ENCODE peak calls at places on chromosomes 13 and 19, in six cellular contexts. Z, U, B, K, T and E are unnamed samples.

GRCh38 chr13:42894765-42895181 is 97.3 kb downstream of the EPSTI1 start:
- DNase-seq in Z (no peak), U (peak; percentile 58), B (no peak), K (no peak), T (no peak), E (no peak)

GRCh38 chr13:93144031-93144430 is 82.6 kb upstream of the GPC6 start:
- DNase-seq in Z (no peak), U (no peak), B (no peak), K (no peak), T (no peak), E (no peak)

GRCh38 chr13:31476266-31476665 is 263.1 kb upstream of the RXFP2 start:
- DNase-seq in Z (no peak), U (no peak), B (no peak), K (no peak), T (no peak), E (peak; percentile 48)

GRCh38 chr13:51795419-51795818 is 8.5 kb downstream of the DHRS12 start:
- DNase-seq in Z (no peak), U (no peak), B (no peak), K (no peak), T (no peak), E (no peak)

GRCh38 chr19:10086904-10087256 is 763 bp downstream of the SHFL start:
- DNase-seq in Z (peak; percentile 48), U (no peak), B (no peak), K (no peak), T (no peak), E (no peak)

GRCh38 chr19:17337675-17338439 is 504 bp downstream of the GTPBP3 start:
- DNase-seq in Z (peak; percentile 38), U (no peak), B (no peak), K (no peak), T (no peak), E (peak; percentile 66)

GRCh38 chr19:1512671-1513491 is at the start of gene ADAMTSL5:
- DNase-seq in Z (peak; percentile 70), U (no peak), B (peak; percentile 43), K (no peak), T (no peak), E (peak; percentile 68)

GRCh38 chr13:44237276-44237767 is 136.3 kb upstream of the SERP2 start:
- DNase-seq in Z (no peak), U (no peak), B (peak; percentile 53), K (no peak), T (peak; percentile 65), E (no peak)

GRCh38 chr19:3547301-3547731 is 8.3 kb downstream of the TEKTIP1 start:
- DNase-seq in Z (no peak), U (no peak), B (no peak), K (no peak), T (no peak), E (no peak)